ENCODE peak calls at places on chromosomes 6 and 20, in seven cellular contexts. One of them, this sample, is unnamed.

GRCh38 chr6:89494131-89494793 is 61.3 kb downstream of the ANKRD6 start:
- DNase-seq in mucosa of descending colon: no peak
- DNase-seq in NCI-H460: no peak
- DNase-seq in germinal center: peak
- DNase-seq in left lobe of liver: no peak
- DNase-seq in effector CD8-positive, alpha-beta T cell: no peak
- DNase-seq in activated CD8-positive, alpha-beta memory T cell treated with anti-CD3 and anti-CD28 coated beads for 24 hours: no peak
- DNase-seq in this sample: no peak

GRCh38 chr20:58131581-58132142 is 96.8 kb downstream of the ANKRD60 start:
- DNase-seq in left lobe of liver: no peak
- DNase-seq in activated CD8-positive, alpha-beta memory T cell treated with anti-CD3 and anti-CD28 coated beads for 24 hours: peak
- DNase-seq in germinal center: no peak
- DNase-seq in mucosa of descending colon: no peak
- DNase-seq in effector CD8-positive, alpha-beta T cell: no peak
- DNase-seq in NCI-H460: no peak
- DNase-seq in this sample: no peak

GRCh38 chr20:23255106-23255505 is 95.5 kb upstream of the NXT1 start:
- DNase-seq in effector CD8-positive, alpha-beta T cell: no peak
- DNase-seq in left lobe of liver: no peak
- DNase-seq in mucosa of descending colon: no peak
- DNase-seq in NCI-H460: no peak
- DNase-seq in activated CD8-positive, alpha-beta memory T cell treated with anti-CD3 and anti-CD28 coated beads for 24 hours: no peak
- DNase-seq in germinal center: no peak
- DNase-seq in this sample: no peak

GRCh38 chr6:56642366-56643261 is at the start of gene DST:
- DNase-seq in effector CD8-positive, alpha-beta T cell: no peak
- DNase-seq in germinal center: no peak
- DNase-seq in activated CD8-positive, alpha-beta memory T cell treated with anti-CD3 and anti-CD28 coated beads for 24 hours: no peak
- DNase-seq in NCI-H460: peak
- DNase-seq in left lobe of liver: no peak
- DNase-seq in mucosa of descending colon: no peak
- DNase-seq in this sample: peak

GRCh38 chr20:45752747-45753146 is 30.6 kb downstream of the SPINT4 start:
- DNase-seq in left lobe of liver: no peak
- DNase-seq in effector CD8-positive, alpha-beta T cell: no peak
- DNase-seq in germinal center: no peak
- DNase-seq in NCI-H460: no peak
- DNase-seq in activated CD8-positive, alpha-beta memory T cell treated with anti-CD3 and anti-CD28 coated beads for 24 hours: peak
- DNase-seq in mucosa of descending colon: no peak
- DNase-seq in this sample: no peak

GRCh38 chr6:56953597-56954388 is 1.1 kb upstream of the BEND6 start:
- DNase-seq in left lobe of liver: no peak
- DNase-seq in effector CD8-positive, alpha-beta T cell: no peak
- DNase-seq in mucosa of descending colon: no peak
- DNase-seq in germinal center: no peak
- DNase-seq in activated CD8-positive, alpha-beta memory T cell treated with anti-CD3 and anti-CD28 coated beads for 24 hours: peak
- DNase-seq in NCI-H460: no peak
- DNase-seq in this sample: no peak

GRCh38 chr6:116028233-116028632 is 32.5 kb downstream of the FRK start:
- DNase-seq in activated CD8-positive, alpha-beta memory T cell treated with anti-CD3 and anti-CD28 coated beads for 24 hours: no peak
- DNase-seq in effector CD8-positive, alpha-beta T cell: no peak
- DNase-seq in mucosa of descending colon: no peak
- DNase-seq in left lobe of liver: no peak
- DNase-seq in NCI-H460: no peak
- DNase-seq in germinal center: no peak
- DNase-seq in this sample: no peak

GRCh38 chr6:147468634-147469033 is 39.9 kb upstream of the SAMD5 start:
- DNase-seq in NCI-H460: no peak
- DNase-seq in mucosa of descending colon: no peak
- DNase-seq in activated CD8-positive, alpha-beta memory T cell treated with anti-CD3 and anti-CD28 coated beads for 24 hours: no peak
- DNase-seq in germinal center: no peak
- DNase-seq in effector CD8-positive, alpha-beta T cell: no peak
- DNase-seq in left lobe of liver: no peak
- DNase-seq in this sample: no peak

GRCh38 chr6:35419961-35420360 is 32.2 kb upstream of the FANCE start:
- DNase-seq in mucosa of descending colon: no peak
- DNase-seq in NCI-H460: no peak
- DNase-seq in germinal center: no peak
- DNase-seq in activated CD8-positive, alpha-beta memory T cell treated with anti-CD3 and anti-CD28 coated beads for 24 hours: no peak
- DNase-seq in effector CD8-positive, alpha-beta T cell: no peak
- DNase-seq in left lobe of liver: no peak
- DNase-seq in this sample: no peak

GRCh38 chr6:3406362-3406809 is 50.5 kb downstream of the SLC22A23 start:
- DNase-seq in germinal center: no peak
- DNase-seq in NCI-H460: no peak
- DNase-seq in mucosa of descending colon: no peak
- DNase-seq in left lobe of liver: peak
- DNase-seq in activated CD8-positive, alpha-beta memory T cell treated with anti-CD3 and anti-CD28 coated beads for 24 hours: no peak
- DNase-seq in effector CD8-positive, alpha-beta T cell: no peak
- DNase-seq in this sample: no peak